ENCODE peak calls at places on chromosomes 4 and X, in seven cellular contexts. Z is mesenchymal stem cell, M is neuronal stem cell, R is IMR-90, K is H9, N is H1, A is trophoblast cell. I is an unnamed sample.

GRCh38 chr4:48015678-48016077 is 803 bp downstream of the CNGA1 start:
- DNase-seq in Z (no peak), M (no peak), R (no peak), K (no peak), N (no peak), A (no peak), I (no peak)

GRCh38 chr4:17765514-17766286 is 15.7 kb downstream of the FAM184B start:
- DNase-seq in Z (no peak), M (no peak), R (no peak), K (no peak), N (no peak), A (no peak), I (no peak)

GRCh38 chrX:19728915-19729314 is 158.5 kb downstream of the SH3KBP1 start:
- DNase-seq in Z (peak), M (no peak), R (no peak), K (no peak), N (no peak), A (peak), I (no peak)

GRCh38 chrX:28324306-28324705 is 262.9 kb upstream of the IL1RAPL1 start:
- DNase-seq in Z (no peak), M (no peak), R (no peak), K (no peak), N (no peak), A (no peak), I (peak)

GRCh38 chrX:123803331-123803983 is 56.4 kb upstream of the XIAP start:
- DNase-seq in Z (peak), M (peak), R (peak), K (no peak), N (no peak), A (peak), I (peak)

GRCh38 chrX:72663737-72664136 is 50.4 kb downstream of the PHKA1 start:
- DNase-seq in Z (no peak), M (no peak), R (no peak), K (no peak), N (no peak), A (peak), I (no peak)

GRCh38 chrX:18887177-18887820 is 96.6 kb downstream of the PHKA2 start:
- DNase-seq in Z (no peak), M (no peak), R (no peak), K (no peak), N (no peak), A (peak), I (peak)

GRCh38 chr4:8664031-8664805 is 71.7 kb downstream of the CPZ start:
- DNase-seq in Z (no peak), M (no peak), R (no peak), K (no peak), N (no peak), A (no peak), I (no peak)

GRCh38 chrX:153609917-153610833 is 11.2 kb upstream of the CCNQ start:
- DNase-seq in Z (peak), M (peak), R (peak), K (peak), N (no peak), A (peak), I (peak)

GRCh38 chr4:3207531-3208037 is 41.4 kb upstream of the MSANTD1 start:
- DNase-seq in Z (peak), M (no peak), R (peak), K (no peak), N (no peak), A (peak), I (no peak)

GRCh38 chr4:88204882-88205281 is 46.4 kb upstream of the ABCG2 start:
- DNase-seq in Z (no peak), M (no peak), R (no peak), K (no peak), N (no peak), A (no peak), I (no peak)

GRCh38 chr4:106369456-106370060 is 980 bp upstream of the GIMD1 start:
- DNase-seq in Z (peak), M (peak), R (peak), K (peak), N (peak), A (peak), I (peak)

GRCh38 chrX:37986893-37987292 is 19.5 kb upstream of the SYTL5 start:
- DNase-seq in Z (peak), M (no peak), R (peak), K (no peak), N (no peak), A (peak), I (no peak)

GRCh38 chr4:156799121-156799589 is 172.4 kb downstream of the PDGFC start:
- DNase-seq in Z (peak), M (no peak), R (peak), K (no peak), N (no peak), A (peak), I (peak)

GRCh38 chr4:41369680-41370079 is 113.0 kb downstream of the UCHL1 start:
- DNase-seq in Z (peak), M (no peak), R (no peak), K (no peak), N (no peak), A (no peak), I (no peak)

GRCh38 chr4:77007358-77008230 is 58.0 kb downstream of the SEPTIN11 start:
- DNase-seq in Z (peak), M (no peak), R (peak), K (no peak), N (no peak), A (peak), I (no peak)

GRCh38 chr4:5459236-5459635 is 249.1 kb downstream of the EVC2 start:
- DNase-seq in Z (no peak), M (no peak), R (no peak), K (no peak), N (no peak), A (no peak), I (no peak)

GRCh38 chr4:2136736-2137135 is 77.6 kb downstream of the NAT8L start:
- DNase-seq in Z (no peak), M (no peak), R (no peak), K (no peak), N (no peak), A (no peak), I (no peak)

GRCh38 chrX:19127649-19128168 is 5.4 kb upstream of the ADGRG2 start:
- DNase-seq in Z (no peak), M (no peak), R (no peak), K (no peak), N (no peak), A (no peak), I (no peak)

GRCh38 chr4:123838426-123838825 is 441.8 kb downstream of the SPRY1 start:
- DNase-seq in Z (no peak), M (no peak), R (no peak), K (no peak), N (no peak), A (no peak), I (no peak)

GRCh38 chr4:169398294-169398693 is 127.5 kb upstream of the SH3RF1 start:
- DNase-seq in Z (peak), M (no peak), R (peak), K (no peak), N (no peak), A (no peak), I (no peak)

GRCh38 chr4:68693325-68694075 is 23.0 kb upstream of the UGT2B15 start:
- DNase-seq in Z (no peak), M (no peak), R (no peak), K (no peak), N (no peak), A (no peak), I (peak)
- H3K4ac ChIP-seq in Z (no peak), M (no peak), R (no peak), K (no peak), N (no peak), A (no peak), I (no peak)

GRCh38 chr4:92952897-92953296 is 649.1 kb downstream of the GRID2 start:
- DNase-seq in Z (no peak), M (no peak), R (no peak), K (no peak), N (no peak), A (no peak), I (no peak)

GRCh38 chr4:92953462-92953861 is 649.7 kb downstream of the GRID2 start:
- DNase-seq in Z (no peak), M (no peak), R (no peak), K (no peak), N (no peak), A (no peak), I (no peak)

GRCh38 chr4:92952426-92952825 is 648.7 kb downstream of the GRID2 start:
- DNase-seq in Z (no peak), M (no peak), R (no peak), K (no peak), N (no peak), A (no peak), I (no peak)
- H4K8ac ChIP-seq in Z (no peak), M (no peak), R (no peak), K (no peak), N (no peak), A (no peak), I (no peak)

GRCh38 chr4:54092405-54092759 is 7.6 kb upstream of the GSX2 start:
- DNase-seq in Z (no peak), M (no peak), R (no peak), K (no peak), N (no peak), A (no peak), I (no peak)

GRCh38 chr4:54094449-54094848 is 5.5 kb upstream of the GSX2 start:
- DNase-seq in Z (no peak), M (no peak), R (no peak), K (no peak), N (no peak), A (no peak), I (no peak)

GRCh38 chr4:54092800-54093608 is 7.0 kb upstream of the GSX2 start:
- DNase-seq in Z (no peak), M (no peak), R (no peak), K (peak), N (no peak), A (no peak), I (no peak)

GRCh38 chr4:54095110-54095800 is 4.7 kb upstream of the GSX2 start:
- DNase-seq in Z (no peak), M (no peak), R (no peak), K (peak), N (no peak), A (no peak), I (no peak)

GRCh38 chr4:54093609-54094240 is 6.2 kb upstream of the GSX2 start:
- DNase-seq in Z (no peak), M (no peak), R (no peak), K (peak), N (no peak), A (no peak), I (peak)
- H3K23ac ChIP-seq in Z (no peak), M (no peak), R (no peak), K (no peak), N (no peak), A (no peak), I (no peak)

GRCh38 chr4:134628074-134628473 is 426.5 kb upstream of the PABPC4L start:
- DNase-seq in Z (no peak), M (no peak), R (no peak), K (no peak), N (no peak), A (no peak), I (no peak)

GRCh38 chr4:134632056-134632455 is 430.5 kb upstream of the PABPC4L start:
- DNase-seq in Z (no peak), M (no peak), R (no peak), K (no peak), N (no peak), A (no peak), I (no peak)

GRCh38 chr4:134622194-134622593 is 420.6 kb upstream of the PABPC4L start:
- DNase-seq in Z (peak), M (no peak), R (no peak), K (no peak), N (no peak), A (no peak), I (no peak)

GRCh38 chr4:134624365-134624764 is 422.8 kb upstream of the PABPC4L start:
- DNase-seq in Z (no peak), M (peak), R (no peak), K (no peak), N (peak), A (no peak), I (peak)

GRCh38 chr4:134627386-134627785 is 425.8 kb upstream of the PABPC4L start:
- DNase-seq in Z (no peak), M (no peak), R (no peak), K (peak), N (no peak), A (no peak), I (no peak)
- H3K4ac ChIP-seq in Z (no peak), M (no peak), R (no peak), K (no peak), N (no peak), A (peak), I (no peak)

DNA sequence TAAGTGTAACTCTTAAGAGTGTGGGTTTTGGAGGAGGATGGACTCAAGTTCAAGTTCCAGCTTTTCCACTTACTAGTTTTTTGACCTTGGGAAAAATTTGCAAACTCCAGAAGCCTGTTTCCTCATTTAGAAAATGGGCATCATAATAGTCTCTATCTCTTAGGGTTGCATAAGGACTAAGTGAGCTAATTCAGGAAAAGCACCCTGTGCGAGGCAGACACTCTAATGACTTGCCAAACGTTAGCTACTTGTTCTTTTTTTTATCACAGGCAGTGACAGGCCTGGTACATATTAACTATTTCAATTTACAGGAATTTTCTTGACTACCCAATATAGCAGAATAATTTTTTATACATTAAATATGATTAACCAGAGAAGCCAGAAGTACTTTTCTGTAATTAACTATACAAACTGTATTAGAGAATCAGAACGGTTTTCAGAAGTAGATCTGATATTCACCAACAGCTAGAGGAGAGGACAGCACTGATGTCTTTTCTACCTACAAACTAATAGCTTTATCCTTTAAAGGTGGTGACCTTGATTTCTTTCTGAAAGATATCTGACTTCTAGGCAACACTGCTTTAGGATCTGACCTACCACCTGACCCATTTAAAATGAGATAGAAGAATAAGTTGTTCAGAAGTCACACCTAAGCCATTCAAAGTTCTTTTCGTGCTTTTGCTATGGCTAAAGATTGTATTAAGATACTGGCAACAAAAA is 139.6 kb upstream of the HAND2 start:
- DNase-seq in Z (no peak), M (no peak), R (no peak), K (no peak), N (no peak), A (no peak), I (no peak)
- H4K8ac ChIP-seq in Z (no peak), M (no peak), R (no peak), K (no peak), N (no peak), A (no peak), I (no peak)

DNA sequence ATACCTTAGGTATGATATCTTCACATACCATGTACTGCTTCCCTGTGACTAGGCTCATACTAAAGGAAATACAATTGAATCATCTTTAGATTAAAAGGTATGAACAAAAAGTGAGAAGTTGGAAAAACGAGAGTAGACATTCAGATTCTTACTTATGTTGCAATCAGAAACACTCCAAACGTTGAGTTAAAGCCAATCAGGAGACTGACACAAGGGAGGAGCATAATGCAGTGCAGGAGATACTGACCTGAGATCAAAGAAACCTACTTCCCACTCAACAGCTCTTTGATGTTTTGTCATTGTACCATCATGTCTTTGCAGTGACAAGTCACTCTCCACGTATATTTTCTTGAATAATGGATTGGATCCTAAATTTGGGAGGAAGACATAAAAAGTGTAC is 8.9 kb upstream of the PCDH18 start:
- DNase-seq in Z (no peak), M (no peak), R (no peak), K (no peak), N (no peak), A (no peak), I (peak)
- H3K23ac ChIP-seq in Z (no peak), M (no peak), R (peak), K (no peak), N (no peak), A (no peak), I (no peak)

GRCh38 chr4:108854781-108855180 is 91.9 kb upstream of the ETNPPL start:
- DNase-seq in Z (no peak), M (no peak), R (no peak), K (no peak), N (no peak), A (no peak), I (no peak)
- H3K4ac ChIP-seq in Z (no peak), M (no peak), R (no peak), K (no peak), N (no peak), A (no peak), I (no peak)

GRCh38 chrX:12579311-12579710 is 211.9 kb upstream of the PRPS2 start:
- DNase-seq in Z (no peak), M (no peak), R (no peak), K (no peak), N (no peak), A (no peak), I (no peak)
- H4K8ac ChIP-seq in Z (no peak), M (no peak), R (no peak), K (no peak), N (no peak), A (no peak), I (no peak)

GRCh38 chr4:151218343-151218742 is 58.6 kb upstream of the PRSS48 start:
- DNase-seq in Z (peak), M (no peak), R (peak), K (no peak), N (no peak), A (no peak), I (peak)
- H3K23ac ChIP-seq in Z (no peak), M (no peak), R (no peak), K (no peak), N (no peak), A (no peak), I (no peak)